ENCODE peak calls at places on chromosome 11, in seven cellular contexts. C, Z, G, O, J, K and V are unnamed samples.

GRCh38 chr11:109590782-109591181 is 168.8 kb downstream of the C11orf87 start:
- DNase-seq in G (no peak), O (no peak), Z (no peak), J (no peak), C (no peak), K (no peak), V (no peak)

GRCh38 chr11:117621226-117621625 is 175.8 kb downstream of the DSCAML1 start:
- DNase-seq in O (no peak), Z (no peak), K (no peak), C (no peak), G (no peak), J (no peak), V (no peak)

GRCh38 chr11:59199546-59200420 is 12.9 kb downstream of the MPEG1 start:
- DNase-seq in G (no peak), J (no peak), O (no peak), C (no peak), K (peak), Z (no peak), V (no peak)

GRCh38 chr11:57224537-57224936 is 12.5 kb downstream of the APLNR start:
- DNase-seq in O (no peak), C (no peak), G (no peak), Z (no peak), K (no peak), J (no peak), V (no peak)

GRCh38 chr11:117912497-117912896 is 16.7 kb downstream of the TMPRSS13 start:
- DNase-seq in Z (no peak), G (no peak), J (no peak), K (no peak), C (no peak), O (peak), V (no peak)

GRCh38 chr11:33670250-33671011 is 30.2 kb downstream of the C11orf91 start:
- DNase-seq in Z (no peak), C (no peak), G (no peak), O (no peak), J (no peak), K (no peak), V (no peak)

GRCh38 chr11:103358251-103358650 is 249.0 kb downstream of the DYNC2H1 start:
- DNase-seq in J (no peak), G (no peak), C (no peak), K (no peak), Z (no peak), O (no peak), V (no peak)

GRCh38 chr11:66278396-66279091 is 569 bp downstream of the CNIH2 start:
- DNase-seq in Z (no peak), O (no peak), G (no peak), J (no peak), K (no peak), C (no peak), V (no peak)

GRCh38 chr11:13135385-13136271 is 126.5 kb downstream of the RASSF10 start:
- DNase-seq in Z (no peak), J (no peak), O (no peak), C (peak), G (no peak), K (no peak), V (peak)

GRCh38 chr11:128453444-128454336 is 133.7 kb downstream of the ETS1 start:
- DNase-seq in K (no peak), G (no peak), J (no peak), Z (no peak), C (peak), O (no peak), V (peak)

GRCh38 chr11:104159356-104159755 is 4.6 kb downstream of the PDGFD start:
- DNase-seq in C (no peak), Z (no peak), O (no peak), K (no peak), G (no peak), J (no peak), V (no peak)

GRCh38 chr11:116515666-116516184 is 257.1 kb downstream of the BUD13 start:
- DNase-seq in K (no peak), J (no peak), Z (no peak), O (peak), C (no peak), G (no peak), V (no peak)

GRCh38 chr11:128725630-128726461 is 32.0 kb downstream of the FLI1 start:
- DNase-seq in Z (peak), O (no peak), K (no peak), J (no peak), G (no peak), C (no peak), V (peak)

GRCh38 chr11:64858467-64859401 is 14.3 kb upstream of the CDC42BPG start:
- DNase-seq in Z (peak), G (no peak), C (no peak), O (no peak), K (no peak), J (no peak), V (no peak)

GRCh38 chr11:47856186-47856585 is 8.0 kb upstream of the NUP160 start:
- DNase-seq in K (peak), Z (no peak), G (no peak), O (no peak), J (no peak), C (no peak), V (no peak)

GRCh38 chr11:78181155-78181554 is 7.3 kb downstream of the KCTD21 start:
- DNase-seq in O (no peak), C (no peak), G (no peak), K (no peak), J (no peak), Z (no peak), V (no peak)

DNA sequence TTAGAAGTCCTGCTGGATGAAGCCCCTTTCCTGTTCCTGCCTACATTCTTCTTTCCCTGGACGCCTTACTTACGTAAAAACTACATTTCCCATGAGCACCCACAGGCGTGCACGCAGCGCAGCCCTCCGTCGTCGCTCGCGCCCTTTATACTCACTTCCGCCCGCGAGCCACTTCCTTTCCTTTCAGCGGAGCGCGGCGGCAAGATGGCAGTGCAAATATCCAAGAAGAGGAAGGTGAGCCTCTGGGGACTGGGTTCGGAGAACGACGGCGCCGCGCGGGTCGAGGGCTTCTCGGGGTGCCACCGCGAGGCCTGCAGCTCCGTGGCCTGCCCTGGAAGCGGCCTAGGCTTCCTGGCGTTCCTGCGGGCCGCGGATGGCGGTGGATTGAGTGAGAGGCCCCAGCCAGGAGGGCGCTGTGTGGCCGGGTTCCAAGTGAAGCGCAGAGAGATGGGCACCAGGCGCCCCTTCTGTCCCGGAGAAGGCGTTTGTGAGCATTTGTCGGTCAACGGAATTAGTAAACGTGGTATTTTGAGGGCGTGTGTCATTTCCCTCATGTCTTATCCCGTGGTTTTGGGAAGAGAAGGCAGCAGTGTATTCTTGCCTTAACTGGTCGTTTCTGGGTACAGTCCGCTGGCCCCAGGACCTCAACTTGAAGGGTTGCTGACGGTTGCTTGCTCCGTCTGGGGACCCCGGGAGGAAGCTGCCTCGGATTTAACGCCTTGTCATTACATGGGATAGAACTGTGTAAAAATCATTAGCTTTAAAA is at the start of gene RPS3:
- DNase-seq in J (peak), C (peak), G (peak), K (peak), O (peak), Z (peak), V (peak)
- TF ChIP-seq CTCF in J (peak), C (peak), G (no peak), K (peak), O (peak), Z (peak), V (peak)

GRCh38 chr11:124577664-124578427 is 8.0 kb downstream of the OR8A1 start:
- DNase-seq in K (no peak), C (no peak), G (no peak), Z (no peak), J (no peak), O (no peak), V (no peak)

GRCh38 chr11:124581817-124582216 is 12.0 kb downstream of the OR8A1 start:
- DNase-seq in K (no peak), O (no peak), G (no peak), J (no peak), Z (no peak), C (no peak), V (no peak)

GRCh38 chr11:124583827-124584226 is 14.0 kb downstream of the OR8A1 start:
- DNase-seq in J (no peak), Z (no peak), K (no peak), O (no peak), G (no peak), C (no peak), V (no peak)

GRCh38 chr11:124582565-124582964 is 12.8 kb downstream of the OR8A1 start:
- DNase-seq in G (no peak), O (no peak), K (no peak), J (no peak), C (no peak), Z (no peak), V (no peak)

GRCh38 chr11:124578761-124579160 is 9.0 kb downstream of the OR8A1 start:
- DNase-seq in Z (no peak), G (no peak), C (no peak), J (no peak), K (no peak), O (no peak), V (no peak)
- TF ChIP-seq CTCF in Z (no peak), G (no peak), C (no peak), J (no peak), K (no peak), O (no peak), V (no peak)

DNA sequence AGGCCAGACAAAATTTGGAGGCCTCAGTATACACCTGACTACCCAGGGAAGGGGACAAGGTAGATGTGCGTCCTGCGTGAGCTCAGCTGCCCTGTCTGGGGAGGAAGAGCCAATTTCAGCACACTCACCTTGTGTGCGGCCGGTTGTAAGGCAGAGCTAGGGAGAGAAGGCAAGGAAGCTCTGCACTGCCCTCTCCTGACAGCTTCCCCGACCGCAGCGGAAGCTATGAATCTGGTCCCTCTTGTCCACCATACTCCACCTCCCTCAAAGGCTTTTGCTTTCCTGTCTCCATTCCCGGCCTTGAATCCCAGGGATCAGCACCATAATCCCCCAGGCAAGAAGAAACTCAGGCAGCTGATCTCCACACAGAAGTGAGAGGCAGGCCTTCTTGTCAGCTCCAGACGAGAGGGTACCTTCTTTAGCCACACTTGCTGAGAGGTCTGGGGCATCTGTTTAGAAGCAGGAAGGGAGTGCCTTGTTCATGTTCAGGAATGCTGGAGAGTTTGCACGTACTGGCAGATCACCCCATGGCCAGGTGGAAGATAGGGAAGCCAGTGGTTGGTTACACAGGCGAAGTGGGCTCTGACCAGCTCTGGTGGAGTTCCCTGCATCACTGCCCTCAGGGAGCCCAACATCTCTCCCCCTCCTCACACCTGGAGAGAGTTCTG is 62.5 kb downstream of the FEZ1 start:
- DNase-seq in K (peak), J (no peak), Z (no peak), O (no peak), C (no peak), G (peak), V (no peak)
- TF ChIP-seq CTCF in K (peak), J (peak), Z (no peak), O (peak), C (peak), G (no peak), V (peak)

DNA sequence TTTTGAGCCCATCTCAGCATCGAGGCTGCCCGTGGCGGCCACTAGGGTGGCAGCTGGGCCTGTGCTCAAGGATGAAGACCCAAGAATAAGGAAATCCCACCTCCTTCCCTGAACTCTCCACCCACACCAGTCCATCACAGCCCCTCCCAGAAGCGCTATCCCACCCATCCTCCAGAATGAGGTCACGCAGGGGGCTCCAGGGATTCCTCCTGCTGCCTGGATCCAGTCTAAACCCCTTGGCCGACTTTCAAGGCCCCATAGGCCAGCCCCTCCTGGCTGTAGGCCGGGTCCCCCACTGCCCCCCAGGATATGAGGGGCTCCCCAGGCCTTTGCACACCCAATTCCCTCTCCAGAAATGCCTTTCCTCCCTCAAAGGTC is 19.0 kb upstream of the SCGB1A1 start:
- DNase-seq in O (no peak), K (no peak), G (no peak), J (peak), C (no peak), Z (no peak), V (no peak)
- TF ChIP-seq CTCF in O (no peak), K (no peak), G (no peak), J (no peak), C (no peak), Z (no peak), V (no peak)

GRCh38 chr11:69510471-69511357 is 29.3 kb downstream of the LINC01488 start:
- DNase-seq in G (no peak), C (no peak), Z (no peak), K (no peak), J (peak), O (no peak), V (no peak)
- TF ChIP-seq CTCF in G (no peak), C (no peak), Z (no peak), K (no peak), J (no peak), O (no peak), V (no peak)

GRCh38 chr11:19959210-19959609 is 201.1 kb downstream of the DBX1 start:
- DNase-seq in O (no peak), J (no peak), K (no peak), C (no peak), G (no peak), Z (no peak), V (no peak)

GRCh38 chr11:19962795-19963163 is 197.5 kb downstream of the DBX1 start:
- DNase-seq in Z (no peak), K (no peak), C (peak), O (no peak), J (no peak), G (no peak), V (no peak)

GRCh38 chr11:19962053-19962794 is 198.1 kb downstream of the DBX1 start:
- DNase-seq in J (no peak), K (no peak), G (no peak), C (no peak), Z (no peak), O (no peak), V (no peak)

GRCh38 chr11:19959697-19960096 is 200.6 kb downstream of the DBX1 start:
- DNase-seq in K (no peak), O (no peak), J (no peak), G (no peak), Z (no peak), C (no peak), V (no peak)

DNA sequence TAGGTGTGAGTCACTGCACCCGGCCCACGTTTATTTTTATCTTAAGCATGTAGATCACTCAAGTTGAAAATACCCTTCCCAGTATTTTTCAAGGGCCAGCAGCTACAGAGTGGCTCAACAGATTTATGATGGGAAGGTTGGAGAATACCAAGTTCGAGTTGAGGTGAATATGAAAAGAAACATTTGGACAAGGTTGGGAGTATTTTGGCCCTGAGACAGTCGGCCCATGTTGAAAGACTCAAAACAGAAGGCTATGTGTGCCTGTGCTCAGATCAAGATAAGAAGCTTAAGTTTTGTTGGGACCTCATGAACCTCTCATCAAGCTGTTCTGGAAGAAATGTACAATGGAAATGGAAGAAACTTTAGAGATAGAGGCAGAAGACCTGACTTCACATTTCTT is 199.1 kb downstream of the DBX1 start:
- DNase-seq in G (no peak), O (no peak), Z (no peak), J (no peak), C (no peak), K (no peak), V (no peak)
- TF ChIP-seq CTCF in G (no peak), O (no peak), Z (no peak), J (no peak), C (no peak), K (no peak), V (no peak)

GRCh38 chr11:40219401-40219800 is 1240.1 kb downstream of the LRRC4C start:
- DNase-seq in G (no peak), O (no peak), J (no peak), C (no peak), Z (no peak), K (no peak), V (no peak)

GRCh38 chr11:40215605-40216004 is 1243.8 kb downstream of the LRRC4C start:
- DNase-seq in J (no peak), G (no peak), O (no peak), Z (no peak), C (no peak), K (no peak), V (no peak)
- TF ChIP-seq CTCF in J (no peak), G (no peak), O (no peak), Z (no peak), C (no peak), K (no peak), V (no peak)

GRCh38 chr11:107666911-107667568 is 44.8 kb downstream of the SLN start:
- DNase-seq in Z (no peak), G (no peak), O (no peak), C (no peak), K (no peak), J (no peak), V (no peak)
- TF ChIP-seq CTCF in Z (no peak), G (no peak), O (no peak), C (no peak), K (no peak), J (no peak), V (no peak)

GRCh38 chr11:36594316-36594989 is at the start of gene IFTAP:
- DNase-seq in J (peak), Z (no peak), O (no peak), C (peak), K (peak), G (peak), V (peak)
- TF ChIP-seq CTCF in J (no peak), Z (no peak), O (no peak), C (no peak), K (no peak), G (no peak), V (no peak)

GRCh38 chr11:18012906-18013781 is at the start of gene SERGEF:
- DNase-seq in K (peak), C (peak), J (peak), Z (peak), G (peak), O (peak), V (peak)
- TF ChIP-seq CTCF in K (no peak), C (no peak), J (peak), Z (no peak), G (no peak), O (peak), V (no peak)